ENCODE peak calls at places on chromosome 6, in five cellular contexts. One of them, this sample, is unnamed.

GRCh38 chr6:126661646-126662045 is 321.7 kb downstream of the CENPW start:
- DNase-seq in fibroblast of lung: peak
- DNase-seq in aorta: no peak
- DNase-seq in hippocampal formation: no peak
- DNase-seq in endothelial cell of umbilical vein: no peak
- DNase-seq in this sample: no peak

GRCh38 chr6:145734486-145735355 is 599 bp downstream of the EPM2A start:
- DNase-seq in hippocampal formation: peak
- DNase-seq in aorta: peak
- DNase-seq in fibroblast of lung: peak
- DNase-seq in endothelial cell of umbilical vein: peak
- DNase-seq in this sample: peak

GRCh38 chr6:39684790-39685485 is 40.3 kb downstream of the KIF6 start:
- DNase-seq in endothelial cell of umbilical vein: no peak
- DNase-seq in hippocampal formation: no peak
- DNase-seq in fibroblast of lung: peak
- DNase-seq in aorta: no peak
- DNase-seq in this sample: no peak

GRCh38 chr6:24824142-24824755 is 25.5 kb upstream of the ARMH2 start:
- DNase-seq in endothelial cell of umbilical vein: no peak
- DNase-seq in aorta: no peak
- DNase-seq in hippocampal formation: no peak
- DNase-seq in fibroblast of lung: no peak
- DNase-seq in this sample: no peak

GRCh38 chr6:90483116-90483839 is 103.6 kb downstream of the MAP3K7 start:
- DNase-seq in hippocampal formation: no peak
- DNase-seq in endothelial cell of umbilical vein: no peak
- DNase-seq in aorta: no peak
- DNase-seq in fibroblast of lung: peak
- DNase-seq in this sample: no peak

GRCh38 chr6:6407061-6407723 is 86.7 kb upstream of the F13A1 start:
- DNase-seq in aorta: no peak
- DNase-seq in fibroblast of lung: no peak
- DNase-seq in endothelial cell of umbilical vein: no peak
- DNase-seq in hippocampal formation: no peak
- DNase-seq in this sample: no peak

GRCh38 chr6:33962186-33962585 is 158.4 kb upstream of the MLN start:
- DNase-seq in hippocampal formation: no peak
- DNase-seq in fibroblast of lung: peak
- DNase-seq in aorta: no peak
- DNase-seq in endothelial cell of umbilical vein: no peak
- DNase-seq in this sample: no peak

GRCh38 chr6:36701401-36701991 is 3.9 kb downstream of the RAB44 start:
- DNase-seq in endothelial cell of umbilical vein: no peak
- DNase-seq in hippocampal formation: no peak
- DNase-seq in fibroblast of lung: no peak
- DNase-seq in aorta: no peak
- DNase-seq in this sample: no peak

GRCh38 chr6:107585815-107586435 is 96.0 kb downstream of the SOBP start:
- DNase-seq in fibroblast of lung: no peak
- DNase-seq in aorta: no peak
- DNase-seq in hippocampal formation: no peak
- DNase-seq in endothelial cell of umbilical vein: no peak
- DNase-seq in this sample: peak

GRCh38 chr6:38193051-38193450 is 373.5 kb downstream of the ZFAND3 start:
- DNase-seq in fibroblast of lung: no peak
- DNase-seq in aorta: no peak
- DNase-seq in endothelial cell of umbilical vein: no peak
- DNase-seq in hippocampal formation: no peak
- DNase-seq in this sample: peak

GRCh38 chr6:142011775-142012174 is 121.0 kb upstream of the GJE1 start:
- DNase-seq in aorta: no peak
- DNase-seq in endothelial cell of umbilical vein: no peak
- DNase-seq in hippocampal formation: no peak
- DNase-seq in fibroblast of lung: no peak
- DNase-seq in this sample: no peak

GRCh38 chr6:138959521-138959920 is 28.5 kb downstream of the REPS1 start:
- DNase-seq in hippocampal formation: no peak
- DNase-seq in fibroblast of lung: no peak
- DNase-seq in aorta: no peak
- DNase-seq in endothelial cell of umbilical vein: no peak
- DNase-seq in this sample: no peak

GRCh38 chr6:123551939-123552707 is 84.6 kb downstream of the TRDN start:
- DNase-seq in aorta: no peak
- DNase-seq in hippocampal formation: no peak
- DNase-seq in fibroblast of lung: no peak
- DNase-seq in endothelial cell of umbilical vein: peak
- DNase-seq in this sample: no peak